ENCODE peak calls at places on chromosomes 11 and 22, in seven cellular contexts. K, A, D, C, O, P and Y are unnamed samples.

GRCh38 chr22:28282346-28282745 is 363.3 kb upstream of the PITPNB start:
- DNase-seq in K (no peak), A (no peak), D (peak; percentile 46), C (no peak), O (no peak), P (no peak), Y (no peak)

GRCh38 chr11:46055371-46055770 is 65.9 kb downstream of the PHF21A start:
- DNase-seq in K (no peak), A (peak; percentile 44), D (peak; percentile 4), C (no peak), O (no peak), P (peak; percentile 33), Y (no peak)

GRCh38 chr11:12606597-12606996 is 67.6 kb upstream of the TEAD1 start:
- DNase-seq in K (no peak), A (no peak), D (peak; percentile 72), C (no peak), O (no peak), P (no peak), Y (no peak)

GRCh38 chr11:9574556-9574805 is 1.0 kb downstream of the WEE1 start:
- DNase-seq in K (no peak), A (no peak), D (peak; percentile 35), C (peak; percentile 16), O (no peak), P (no peak), Y (no peak)

GRCh38 chr22:18057568-18058209 is 20.1 kb upstream of the PEX26 start:
- DNase-seq in K (no peak), A (peak; percentile 69), D (peak; percentile 81), C (no peak), O (no peak), P (no peak), Y (no peak)

GRCh38 chr11:7251836-7252682 is at the start of gene SYT9:
- DNase-seq in K (peak; percentile 42), A (no peak), D (peak; percentile 62), C (peak; percentile 12), O (no peak), P (peak; percentile 91), Y (no peak)

GRCh38 chr11:111347002-111347722 is 31.9 kb downstream of the POU2AF1 start:
- DNase-seq in K (no peak), A (no peak), D (no peak), C (no peak), O (no peak), P (no peak), Y (no peak)

GRCh38 chr11:34027516-34028406 is 23.8 kb upstream of the CAPRIN1 start:
- DNase-seq in K (no peak), A (no peak), D (no peak), C (no peak), O (no peak), P (no peak), Y (peak; percentile 61)

GRCh38 chr11:26527685-26528084 is 44.4 kb downstream of the MUC15 start:
- DNase-seq in K (no peak), A (no peak), D (no peak), C (no peak), O (no peak), P (no peak), Y (no peak)

GRCh38 chr11:76603202-76603601 is 67.3 kb downstream of the LRRC32 start:
- DNase-seq in K (no peak), A (no peak), D (no peak), C (no peak), O (no peak), P (peak; percentile 15), Y (no peak)

GRCh38 chr11:10397226-10397987 is 57.7 kb upstream of the AMPD3 start:
- DNase-seq in K (no peak), A (peak; percentile 8), D (no peak), C (no peak), O (no peak), P (no peak), Y (no peak)

GRCh38 chr11:74311352-74311926 is at the start of gene P4HA3:
- DNase-seq in K (peak; percentile 44), A (peak; percentile 39), D (peak; percentile 91), C (peak; percentile 59), O (no peak), P (peak; percentile 95), Y (peak; percentile 90)

GRCh38 chr11:65183201-65183891 is 1.6 kb downstream of the CAPN1 start:
- DNase-seq in K (no peak), A (no peak), D (no peak), C (no peak), O (no peak), P (peak; percentile 50), Y (no peak)

GRCh38 chr11:98955551-98955950 is 65.2 kb upstream of the CNTN5 start:
- DNase-seq in K (no peak), A (no peak), D (no peak), C (no peak), O (no peak), P (no peak), Y (no peak)

GRCh38 chr11:106463796-106464201 is 386.3 kb downstream of the AASDHPPT start:
- DNase-seq in K (no peak), A (no peak), D (no peak), C (no peak), O (no peak), P (no peak), Y (peak; percentile 76)

GRCh38 chr11:95487391-95487790 is 256.4 kb upstream of the SESN3 start:
- DNase-seq in K (peak; percentile 25), A (no peak), D (no peak), C (no peak), O (no peak), P (peak; percentile 34), Y (peak; percentile 81)

GRCh38 chr11:116515666-116516184 is 257.1 kb downstream of the BUD13 start:
- DNase-seq in K (no peak), A (no peak), D (no peak), C (no peak), O (peak; percentile 70), P (no peak), Y (no peak)

GRCh38 chr11:126499124-126499752 is 143.8 kb downstream of the ST3GAL4 start:
- DNase-seq in K (no peak), A (no peak), D (no peak), C (no peak), O (no peak), P (no peak), Y (no peak)

GRCh38 chr11:1970956-1971355 is 23.8 kb downstream of the MRPL23 start:
- DNase-seq in K (no peak), A (no peak), D (no peak), C (no peak), O (no peak), P (no peak), Y (no peak)

GRCh38 chr11:64752106-64752970 is 7.4 kb downstream of the PYGM start:
- DNase-seq in K (no peak), A (no peak), D (no peak), C (no peak), O (no peak), P (peak; percentile 37), Y (no peak)

GRCh38 chr22:23804781-23805291 is 18.1 kb downstream of the SMARCB1 start:
- DNase-seq in K (no peak), A (no peak), D (no peak), C (no peak), O (no peak), P (no peak), Y (no peak)

GRCh38 chr11:61835663-61836024 is 7.5 kb downstream of the FADS2 start:
- DNase-seq in K (no peak), A (no peak), D (no peak), C (no peak), O (no peak), P (no peak), Y (no peak)

GRCh38 chr22:38110863-38111852 is 674 bp upstream of the BAIAP2L2 start:
- DNase-seq in K (no peak), A (no peak), D (peak; percentile 70), C (no peak), O (no peak), P (peak; percentile 87), Y (peak; percentile 65)

GRCh38 chr11:63639195-63639832 is 25.1 kb upstream of the PLAAT3 start:
- DNase-seq in K (peak; percentile 25), A (no peak), D (peak; percentile 46), C (no peak), O (no peak), P (no peak), Y (no peak)

GRCh38 chr11:36818410-36818809 is 220.4 kb upstream of the RAG2 start:
- DNase-seq in K (no peak), A (no peak), D (peak; percentile 17), C (no peak), O (no peak), P (peak; percentile 6), Y (peak; percentile 25)